ENCODE peak calls at places on chromosomes 1 and 21, in ten cellular contexts. One of them, this sample, is unnamed.
A peak's percentile ranks its signal among the peaks of the same experiment; 100 is the strongest.

GRCh38 chr1:97334454-97334853 is 586.4 kb downstream of the DPYD start:
- DNase-seq in adrenal gland: no peak
- DNase-seq in upper lobe of right lung: no peak
- DNase-seq in brain microvascular endothelial cell: peak; percentile 71
- DNase-seq in fibroblast of lung: peak; percentile 99
- DNase-seq in astrocyte: peak; percentile 98
- DNase-seq in colonic mucosa: no peak
- DNase-seq in iPS DF 6.9: no peak
- DNase-seq in caudate nucleus: no peak
- DNase-seq in heart left ventricle: no peak
- DNase-seq in this sample: peak; percentile 83

GRCh38 chr1:225915538-225915991 is 8.5 kb downstream of the PYCR2 start:
- DNase-seq in upper lobe of right lung: no peak
- DNase-seq in brain microvascular endothelial cell: no peak
- DNase-seq in iPS DF 6.9: no peak
- DNase-seq in astrocyte: peak; percentile 10
- DNase-seq in colonic mucosa: no peak
- DNase-seq in caudate nucleus: no peak
- DNase-seq in adrenal gland: no peak
- DNase-seq in heart left ventricle: no peak
- DNase-seq in fibroblast of lung: peak; percentile 28
- DNase-seq in this sample: no peak

GRCh38 chr1:1264868-1265272 is 8.8 kb downstream of the UBE2J2 start:
- DNase-seq in heart left ventricle: no peak
- DNase-seq in caudate nucleus: no peak
- DNase-seq in iPS DF 6.9: no peak
- DNase-seq in adrenal gland: no peak
- DNase-seq in astrocyte: peak; percentile 98
- DNase-seq in fibroblast of lung: peak; percentile 98
- DNase-seq in colonic mucosa: no peak
- DNase-seq in brain microvascular endothelial cell: peak; percentile 98
- DNase-seq in upper lobe of right lung: no peak
- DNase-seq in this sample: peak; percentile 99

GRCh38 chr1:50246869-50247268 is 138.1 kb downstream of the ELAVL4 start:
- DNase-seq in upper lobe of right lung: no peak
- DNase-seq in caudate nucleus: no peak
- DNase-seq in astrocyte: no peak
- DNase-seq in fibroblast of lung: no peak
- DNase-seq in colonic mucosa: no peak
- DNase-seq in adrenal gland: no peak
- DNase-seq in iPS DF 6.9: no peak
- DNase-seq in heart left ventricle: no peak
- DNase-seq in brain microvascular endothelial cell: no peak
- DNase-seq in this sample: peak; percentile 20

GRCh38 chr1:90558754-90559378 is 158.2 kb downstream of the BARHL2 start:
- DNase-seq in iPS DF 6.9: no peak
- DNase-seq in upper lobe of right lung: no peak
- DNase-seq in colonic mucosa: no peak
- DNase-seq in heart left ventricle: no peak
- DNase-seq in caudate nucleus: no peak
- DNase-seq in fibroblast of lung: no peak
- DNase-seq in astrocyte: no peak
- DNase-seq in brain microvascular endothelial cell: no peak
- DNase-seq in adrenal gland: no peak
- DNase-seq in this sample: no peak

GRCh38 chr1:229863651-229864545 is 203.1 kb upstream of the GALNT2 start:
- DNase-seq in astrocyte: no peak
- DNase-seq in caudate nucleus: no peak
- DNase-seq in fibroblast of lung: no peak
- DNase-seq in adrenal gland: peak; percentile 66
- DNase-seq in colonic mucosa: no peak
- DNase-seq in heart left ventricle: no peak
- DNase-seq in brain microvascular endothelial cell: no peak
- DNase-seq in upper lobe of right lung: no peak
- DNase-seq in iPS DF 6.9: no peak
- DNase-seq in this sample: no peak

GRCh38 chr1:222867316-222867715 is 52.5 kb downstream of the DISP1 start:
- DNase-seq in heart left ventricle: no peak
- DNase-seq in brain microvascular endothelial cell: no peak
- DNase-seq in fibroblast of lung: no peak
- DNase-seq in astrocyte: no peak
- DNase-seq in caudate nucleus: no peak
- DNase-seq in upper lobe of right lung: no peak
- DNase-seq in adrenal gland: no peak
- DNase-seq in colonic mucosa: no peak
- DNase-seq in iPS DF 6.9: no peak
- DNase-seq in this sample: no peak

GRCh38 chr1:183719976-183720497 is 66.9 kb upstream of the APOBEC4 start:
- DNase-seq in astrocyte: no peak
- DNase-seq in caudate nucleus: no peak
- DNase-seq in iPS DF 6.9: no peak
- DNase-seq in fibroblast of lung: no peak
- DNase-seq in upper lobe of right lung: no peak
- DNase-seq in colonic mucosa: no peak
- DNase-seq in brain microvascular endothelial cell: no peak
- DNase-seq in heart left ventricle: no peak
- DNase-seq in adrenal gland: no peak
- DNase-seq in this sample: peak; percentile 39

GRCh38 chr1:25197235-25197930 is 34.9 kb downstream of the SYF2 start:
- DNase-seq in colonic mucosa: no peak
- DNase-seq in iPS DF 6.9: no peak
- DNase-seq in upper lobe of right lung: no peak
- DNase-seq in adrenal gland: no peak
- DNase-seq in astrocyte: no peak
- DNase-seq in fibroblast of lung: no peak
- DNase-seq in caudate nucleus: no peak
- DNase-seq in brain microvascular endothelial cell: no peak
- DNase-seq in heart left ventricle: no peak
- DNase-seq in this sample: no peak

GRCh38 chr21:32712043-32712442 is 15.8 kb downstream of the SYNJ1 start:
- DNase-seq in heart left ventricle: no peak
- DNase-seq in caudate nucleus: no peak
- DNase-seq in iPS DF 6.9: no peak
- DNase-seq in colonic mucosa: no peak
- DNase-seq in brain microvascular endothelial cell: no peak
- DNase-seq in fibroblast of lung: peak; percentile 15
- DNase-seq in adrenal gland: no peak
- DNase-seq in astrocyte: no peak
- DNase-seq in upper lobe of right lung: no peak
- DNase-seq in this sample: no peak

GRCh38 chr1:25042331-25042730 is 112.3 kb upstream of the RUNX3 start:
- DNase-seq in astrocyte: no peak
- DNase-seq in adrenal gland: no peak
- DNase-seq in colonic mucosa: no peak
- DNase-seq in caudate nucleus: no peak
- DNase-seq in upper lobe of right lung: no peak
- DNase-seq in iPS DF 6.9: no peak
- DNase-seq in brain microvascular endothelial cell: no peak
- DNase-seq in fibroblast of lung: no peak
- DNase-seq in heart left ventricle: peak; percentile 44
- DNase-seq in this sample: no peak

GRCh38 chr1:163115887-163116286 is 46.7 kb downstream of the RGS4 start:
- DNase-seq in fibroblast of lung: no peak
- DNase-seq in astrocyte: no peak
- DNase-seq in heart left ventricle: no peak
- DNase-seq in iPS DF 6.9: no peak
- DNase-seq in brain microvascular endothelial cell: no peak
- DNase-seq in adrenal gland: no peak
- DNase-seq in colonic mucosa: no peak
- DNase-seq in caudate nucleus: no peak
- DNase-seq in upper lobe of right lung: no peak
- DNase-seq in this sample: no peak

GRCh38 chr1:184986250-184986649 is 11.9 kb upstream of the NIBAN1 start:
- DNase-seq in astrocyte: peak; percentile 18
- DNase-seq in brain microvascular endothelial cell: no peak
- DNase-seq in colonic mucosa: no peak
- DNase-seq in upper lobe of right lung: no peak
- DNase-seq in heart left ventricle: no peak
- DNase-seq in iPS DF 6.9: no peak
- DNase-seq in adrenal gland: peak; percentile 18
- DNase-seq in caudate nucleus: no peak
- DNase-seq in fibroblast of lung: peak; percentile 32
- DNase-seq in this sample: peak; percentile 58

GRCh38 chr1:61253059-61253735 is 170.8 kb downstream of the NFIA start:
- DNase-seq in heart left ventricle: no peak
- DNase-seq in upper lobe of right lung: no peak
- DNase-seq in adrenal gland: peak; percentile 87
- DNase-seq in astrocyte: no peak
- DNase-seq in brain microvascular endothelial cell: peak; percentile 47
- DNase-seq in fibroblast of lung: peak; percentile 8
- DNase-seq in caudate nucleus: peak; percentile 20
- DNase-seq in colonic mucosa: peak; percentile 89
- DNase-seq in iPS DF 6.9: no peak
- DNase-seq in this sample: peak; percentile 33

GRCh38 chr1:60279798-60280197 is 206.2 kb upstream of the C1orf87 start:
- DNase-seq in astrocyte: peak; percentile 41
- DNase-seq in adrenal gland: no peak
- DNase-seq in upper lobe of right lung: no peak
- DNase-seq in caudate nucleus: no peak
- DNase-seq in brain microvascular endothelial cell: no peak
- DNase-seq in colonic mucosa: no peak
- DNase-seq in iPS DF 6.9: no peak
- DNase-seq in heart left ventricle: no peak
- DNase-seq in fibroblast of lung: peak; percentile 51
- DNase-seq in this sample: peak; percentile 64

DNA sequence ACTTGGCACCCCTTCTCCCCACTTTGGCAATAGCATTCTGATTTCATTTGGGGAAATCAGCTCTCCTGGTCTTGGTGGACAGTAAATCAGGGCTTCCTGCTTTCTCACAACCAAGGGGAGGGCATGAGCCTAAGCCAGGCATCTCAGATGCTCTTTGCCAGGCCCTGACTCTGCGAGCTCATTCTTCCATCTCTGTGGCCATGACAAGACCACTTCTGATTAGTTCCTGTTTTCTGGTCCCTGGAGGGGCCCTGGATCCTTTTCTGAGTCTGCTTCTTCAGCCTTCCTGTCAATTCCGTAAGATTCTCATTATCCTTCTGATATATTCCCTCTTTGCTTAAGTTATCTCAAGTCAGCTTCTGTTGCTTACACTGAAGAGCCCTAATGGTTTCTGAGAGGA is 210.4 kb downstream of the HIVEP3 start:
- DNase-seq in colonic mucosa: no peak
- DNase-seq in brain microvascular endothelial cell: no peak
- DNase-seq in heart left ventricle: no peak
- DNase-seq in caudate nucleus: no peak
- DNase-seq in upper lobe of right lung: no peak
- DNase-seq in adrenal gland: no peak
- DNase-seq in iPS DF 6.9: no peak
- DNase-seq in astrocyte: no peak
- DNase-seq in fibroblast of lung: no peak
- DNase-seq in this sample: no peak
- H3K27ac ChIP-seq in colonic mucosa: no peak overlapping the region
- H3K27ac ChIP-seq in brain microvascular endothelial cell: no peak overlapping the region
- H3K27ac ChIP-seq in heart left ventricle: no peak overlapping the region
- H3K27ac ChIP-seq in caudate nucleus: no peak overlapping the region
- H3K27ac ChIP-seq in upper lobe of right lung: no peak overlapping the region
- H3K27ac ChIP-seq in adrenal gland: no peak overlapping the region
- H3K27ac ChIP-seq in iPS DF 6.9: no peak overlapping the region
- H3K27ac ChIP-seq in astrocyte: no peak overlapping the region
- H3K27ac ChIP-seq in fibroblast of lung: no peak overlapping the region
- H3K27ac ChIP-seq in this sample: no peak overlapping the region

DNA sequence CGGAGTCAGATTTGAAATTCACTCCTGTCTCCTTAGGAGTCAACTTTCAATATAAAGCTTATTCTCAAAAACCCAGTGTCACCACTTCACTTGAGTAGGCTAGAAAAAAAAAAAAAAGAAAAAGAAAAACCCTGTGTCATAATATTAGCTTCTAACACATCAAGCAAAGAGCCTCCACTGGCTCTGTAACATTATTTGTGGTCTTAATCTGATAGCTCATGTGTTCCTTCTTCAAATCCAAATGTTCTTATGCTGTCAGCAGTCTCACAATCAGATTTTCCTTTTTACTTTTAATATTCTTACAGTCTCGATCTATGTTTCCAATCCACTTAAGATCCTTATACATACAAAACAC is 26.1 kb upstream of the PSMG1 start:
- DNase-seq in astrocyte: no peak
- DNase-seq in adrenal gland: no peak
- DNase-seq in colonic mucosa: no peak
- DNase-seq in fibroblast of lung: no peak
- DNase-seq in upper lobe of right lung: no peak
- DNase-seq in caudate nucleus: no peak
- DNase-seq in heart left ventricle: no peak
- DNase-seq in brain microvascular endothelial cell: no peak
- DNase-seq in iPS DF 6.9: no peak
- DNase-seq in this sample: no peak
- H3K27ac ChIP-seq in astrocyte: no peak overlapping the region
- H3K27ac ChIP-seq in adrenal gland: no peak overlapping the region
- H3K27ac ChIP-seq in colonic mucosa: no peak overlapping the region
- H3K27ac ChIP-seq in fibroblast of lung: no peak overlapping the region
- H3K27ac ChIP-seq in upper lobe of right lung: no peak overlapping the region
- H3K27ac ChIP-seq in caudate nucleus: no peak overlapping the region
- H3K27ac ChIP-seq in heart left ventricle: no peak overlapping the region
- H3K27ac ChIP-seq in brain microvascular endothelial cell: no peak overlapping the region
- H3K27ac ChIP-seq in iPS DF 6.9: no peak overlapping the region
- H3K27ac ChIP-seq in this sample: no peak overlapping the region

DNA sequence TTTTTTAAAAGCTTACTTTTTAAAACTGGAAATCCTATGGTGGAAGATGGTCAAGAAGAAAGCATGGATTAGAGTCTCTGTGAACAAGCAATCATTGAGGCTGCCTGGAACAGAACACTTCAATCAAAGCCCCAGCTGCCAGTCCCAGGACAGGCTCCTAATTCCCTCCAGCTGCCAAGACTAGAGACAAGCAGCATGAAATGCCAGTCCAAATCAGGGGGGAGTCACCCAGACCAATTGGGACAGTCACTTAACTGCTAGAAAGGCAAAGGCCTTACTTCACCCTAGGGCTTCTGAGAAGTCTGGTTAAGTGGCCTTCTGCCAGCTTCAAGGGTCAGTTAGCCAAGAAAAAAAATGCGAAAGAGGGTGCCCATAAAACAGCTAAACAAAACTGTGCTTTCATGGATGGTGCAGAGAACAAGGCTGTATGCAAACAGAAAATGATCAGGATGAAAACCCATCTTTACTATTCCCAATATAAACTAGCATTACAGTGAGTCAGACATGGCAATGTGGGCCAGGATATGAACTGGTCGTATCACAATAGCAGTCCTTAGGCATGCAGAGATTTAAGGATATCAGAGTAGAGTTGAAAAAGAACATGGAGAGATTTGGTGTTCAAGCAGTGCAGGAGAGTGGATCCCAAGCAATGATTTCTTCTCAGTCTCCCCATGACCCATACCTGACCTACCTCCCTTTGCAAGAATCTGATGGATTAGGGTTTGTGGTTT is 31.0 kb upstream of the MAN1A2 start:
- DNase-seq in astrocyte: no peak
- DNase-seq in adrenal gland: no peak
- DNase-seq in upper lobe of right lung: no peak
- DNase-seq in iPS DF 6.9: no peak
- DNase-seq in caudate nucleus: peak; percentile 24
- DNase-seq in heart left ventricle: no peak
- DNase-seq in fibroblast of lung: peak; percentile 6
- DNase-seq in brain microvascular endothelial cell: no peak
- DNase-seq in colonic mucosa: no peak
- DNase-seq in this sample: peak; percentile 18
- H3K27ac ChIP-seq in astrocyte: no peak overlapping the region
- H3K27ac ChIP-seq in adrenal gland: no peak overlapping the region
- H3K27ac ChIP-seq in upper lobe of right lung: no peak overlapping the region
- H3K27ac ChIP-seq in iPS DF 6.9: no peak overlapping the region
- H3K27ac ChIP-seq in caudate nucleus: peak overlapping the region; percentile 54
- H3K27ac ChIP-seq in heart left ventricle: peak overlapping the region; percentile 19
- H3K27ac ChIP-seq in fibroblast of lung: no peak overlapping the region
- H3K27ac ChIP-seq in brain microvascular endothelial cell: no peak overlapping the region
- H3K27ac ChIP-seq in colonic mucosa: no peak overlapping the region
- H3K27ac ChIP-seq in this sample: no peak overlapping the region

GRCh38 chr1:31581821-31582810 is 5.8 kb downstream of the TINAGL1 start:
- DNase-seq in brain microvascular endothelial cell: no peak
- DNase-seq in adrenal gland: no peak
- DNase-seq in heart left ventricle: no peak
- DNase-seq in astrocyte: no peak
- DNase-seq in caudate nucleus: no peak
- DNase-seq in colonic mucosa: no peak
- DNase-seq in iPS DF 6.9: no peak
- DNase-seq in upper lobe of right lung: peak; percentile 19
- DNase-seq in fibroblast of lung: no peak
- DNase-seq in this sample: peak; percentile 42
- H3K27ac ChIP-seq in brain microvascular endothelial cell: no peak overlapping the region
- H3K27ac ChIP-seq in adrenal gland: peak overlapping the region; percentile 32
- H3K27ac ChIP-seq in heart left ventricle: peak overlapping the region; percentile 92
- H3K27ac ChIP-seq in astrocyte: no peak overlapping the region
- H3K27ac ChIP-seq in caudate nucleus: no peak overlapping the region
- H3K27ac ChIP-seq in colonic mucosa: peak overlapping the region; percentile 31
- H3K27ac ChIP-seq in iPS DF 6.9: no peak overlapping the region
- H3K27ac ChIP-seq in upper lobe of right lung: peak overlapping the region; percentile 42
- H3K27ac ChIP-seq in fibroblast of lung: no peak overlapping the region
- H3K27ac ChIP-seq in this sample: no peak overlapping the region

This sample was measured in GM23248.